ENCODE peak calls at places on chromosome 6, in nine cellular contexts. H is sigmoid colon, Z is Peyer's patch, I is stomach, K is uterus, Q is heart left ventricle, R is gastrocnemius medialis, O is esophagus squamous epithelium, L is spleen. J is an unnamed sample.

GRCh38 chr6:114543696-114544095 is 200.9 kb upstream of the HS3ST5 start:
- DNase-seq in H (no peak), Z (no peak), I (no peak), K (no peak), Q (no peak), R (no peak), O (no peak), L (no peak), J (no peak)

GRCh38 chr6:37254881-37255280 is 2.7 kb upstream of the TBC1D22B start:
- DNase-seq in H (no peak), Z (no peak), I (no peak), K (no peak), Q (no peak), R (no peak), O (no peak), L (no peak), J (no peak)

GRCh38 chr6:110357696-110358535 is at the start of gene METTL24:
- DNase-seq in H (no peak), Z (no peak), I (peak), K (peak), Q (no peak), R (no peak), O (no peak), L (no peak), J (peak)

GRCh38 chr6:143759666-143760065 is 81.9 kb downstream of the PHACTR2 start:
- DNase-seq in H (no peak), Z (no peak), I (no peak), K (no peak), Q (no peak), R (no peak), O (no peak), L (no peak), J (no peak)

GRCh38 chr6:108966236-108966635 is 118.0 kb downstream of the ARMC2 start:
- DNase-seq in H (no peak), Z (no peak), I (no peak), K (no peak), Q (no peak), R (no peak), O (no peak), L (no peak), J (no peak)

GRCh38 chr6:113529191-113529590 is 328.0 kb upstream of the MARCKS start:
- DNase-seq in H (no peak), Z (no peak), I (no peak), K (no peak), Q (no peak), R (no peak), O (no peak), L (no peak), J (no peak)

GRCh38 chr6:137880633-137881521 is 13.8 kb downstream of the TNFAIP3 start:
- DNase-seq in H (peak), Z (no peak), I (no peak), K (no peak), Q (no peak), R (no peak), O (no peak), L (peak), J (no peak)

GRCh38 chr6:6981923-6982322 is 125.8 kb upstream of the RREB1 start:
- DNase-seq in H (no peak), Z (peak), I (no peak), K (no peak), Q (no peak), R (no peak), O (no peak), L (no peak), J (no peak)

GRCh38 chr6:142802124-142802523 is 142.9 kb downstream of the HIVEP2 start:
- DNase-seq in H (no peak), Z (no peak), I (no peak), K (peak), Q (no peak), R (peak), O (no peak), L (no peak), J (peak)

GRCh38 chr6:125780540-125781306 is 10.0 kb upstream of the NCOA7 start:
- DNase-seq in H (peak), Z (peak), I (peak), K (peak), Q (peak), R (peak), O (no peak), L (peak), J (peak)

GRCh38 chr6:33718713-33719112 is 7.2 kb upstream of the UQCC2 start:
- DNase-seq in H (no peak), Z (no peak), I (no peak), K (no peak), Q (no peak), R (no peak), O (no peak), L (peak), J (no peak)

GRCh38 chr6:83539678-83540077 is 27.3 kb downstream of the PRSS35 start:
- DNase-seq in H (no peak), Z (no peak), I (no peak), K (no peak), Q (no peak), R (no peak), O (no peak), L (no peak), J (no peak)

GRCh38 chr6:82419859-82420258 is 56.2 kb downstream of the TPBG start:
- DNase-seq in H (no peak), Z (no peak), I (no peak), K (no peak), Q (no peak), R (no peak), O (no peak), L (no peak), J (no peak)

GRCh38 chr6:55918639-55919038 is 43.2 kb upstream of the BMP5 start:
- DNase-seq in H (no peak), Z (no peak), I (no peak), K (no peak), Q (no peak), R (no peak), O (no peak), L (no peak), J (no peak)

GRCh38 chr6:100467144-100468012 is 2.7 kb upstream of the SIM1 start:
- DNase-seq in H (no peak), Z (no peak), I (no peak), K (no peak), Q (no peak), R (no peak), O (no peak), L (no peak), J (no peak)

DNA sequence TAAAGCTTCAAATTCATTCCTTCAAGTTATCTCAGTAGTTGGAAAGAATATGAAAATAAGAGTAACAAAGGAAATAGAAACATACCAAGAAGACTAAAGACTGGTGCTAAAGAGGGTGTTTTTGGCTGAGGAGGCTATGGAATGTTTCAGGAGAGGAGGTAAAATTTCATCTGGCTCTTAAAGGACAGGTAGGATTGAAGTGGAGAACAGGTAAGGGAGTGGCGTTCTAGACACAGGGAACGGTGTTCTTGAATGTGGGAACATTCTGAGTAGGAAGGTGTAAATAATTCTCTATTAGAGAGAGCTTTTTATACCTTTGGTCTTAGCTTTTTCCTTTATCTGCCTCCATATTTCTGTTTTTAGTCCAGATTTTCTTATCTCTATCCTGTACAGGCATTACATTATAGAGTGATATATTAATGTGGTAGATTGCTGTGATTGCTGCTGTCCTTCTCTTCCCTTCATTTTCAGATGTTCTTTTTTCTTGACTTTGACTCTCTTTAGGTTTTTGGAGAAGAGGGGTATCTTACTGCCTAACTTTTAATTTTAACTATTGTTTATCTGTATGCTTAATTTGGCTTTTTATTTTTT is 15.4 kb downstream of the QKI start:
- DNase-seq in H (no peak), Z (no peak), I (no peak), K (no peak), Q (no peak), R (no peak), O (no peak), L (no peak), J (no peak)
- H3K27ac ChIP-seq in H (no peak), Z (no peak), I (no peak), K (no peak), Q (no peak), R (peak), O (no peak), L (no peak), J (no peak)

DNA sequence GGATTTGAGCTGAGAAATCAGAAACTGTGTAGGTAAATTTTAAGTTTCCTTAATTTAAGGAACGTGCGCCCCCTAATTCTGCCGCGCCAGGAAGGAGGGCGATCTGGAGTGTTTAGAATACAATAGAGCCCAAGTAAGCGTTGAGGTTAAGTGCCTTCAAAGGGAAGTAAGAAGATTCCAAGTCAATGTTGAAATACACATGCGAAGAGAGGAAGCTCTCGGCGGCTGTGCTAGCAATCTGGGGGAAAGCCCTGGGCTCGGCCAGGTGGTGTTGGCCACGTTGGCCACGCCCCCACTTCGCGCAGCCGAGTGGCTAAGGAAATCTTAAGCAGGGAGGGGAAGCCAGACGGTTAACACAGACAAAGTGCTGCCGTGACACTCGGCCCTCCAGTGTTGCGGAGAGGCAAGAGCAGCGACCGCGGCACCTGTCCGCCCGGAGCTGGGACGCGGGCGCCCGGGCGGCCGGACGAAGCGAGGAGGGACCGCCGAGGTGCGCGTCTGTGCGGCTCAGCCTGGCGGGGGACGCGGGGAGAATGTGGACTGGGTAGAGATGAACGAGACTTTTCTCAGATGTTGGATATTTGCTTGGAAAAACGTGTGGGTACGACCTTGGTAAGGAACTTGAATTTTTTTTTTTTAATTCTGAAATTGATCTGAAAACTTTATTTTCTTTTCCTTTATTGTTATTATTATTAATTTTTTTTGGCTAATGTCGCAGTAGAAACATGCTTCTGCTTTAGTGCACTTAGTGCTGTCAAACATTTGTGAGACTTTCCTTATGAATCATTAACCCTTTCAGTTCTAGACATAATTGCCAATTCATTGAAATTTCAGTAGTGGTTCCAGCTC is at the start of gene PRDM1:
- DNase-seq in H (peak), Z (peak), I (peak), K (peak), Q (peak), R (peak), O (peak), L (peak), J (peak)
- TF ChIP-seq CTCF in H (no peak), Z (peak), I (no peak), K (no peak), Q (no peak), R (peak), O (peak), L (no peak), J (no peak)

GRCh38 chr6:158853872-158854213 is 34.7 kb upstream of the EZR start:
- DNase-seq in H (no peak), Z (no peak), I (no peak), K (no peak), Q (no peak), R (no peak), O (no peak), L (no peak), J (no peak)

GRCh38 chr6:158854214-158855101 is 35.3 kb upstream of the EZR start:
- DNase-seq in H (no peak), Z (no peak), I (no peak), K (no peak), Q (no peak), R (no peak), O (no peak), L (no peak), J (peak)

GRCh38 chr6:158852312-158853071 is 33.3 kb upstream of the EZR start:
- DNase-seq in H (no peak), Z (no peak), I (no peak), K (no peak), Q (no peak), R (no peak), O (no peak), L (no peak), J (no peak)

GRCh38 chr6:158850807-158851115 is 31.6 kb upstream of the EZR start:
- DNase-seq in H (no peak), Z (no peak), I (no peak), K (no peak), Q (no peak), R (no peak), O (no peak), L (no peak), J (no peak)

DNA sequence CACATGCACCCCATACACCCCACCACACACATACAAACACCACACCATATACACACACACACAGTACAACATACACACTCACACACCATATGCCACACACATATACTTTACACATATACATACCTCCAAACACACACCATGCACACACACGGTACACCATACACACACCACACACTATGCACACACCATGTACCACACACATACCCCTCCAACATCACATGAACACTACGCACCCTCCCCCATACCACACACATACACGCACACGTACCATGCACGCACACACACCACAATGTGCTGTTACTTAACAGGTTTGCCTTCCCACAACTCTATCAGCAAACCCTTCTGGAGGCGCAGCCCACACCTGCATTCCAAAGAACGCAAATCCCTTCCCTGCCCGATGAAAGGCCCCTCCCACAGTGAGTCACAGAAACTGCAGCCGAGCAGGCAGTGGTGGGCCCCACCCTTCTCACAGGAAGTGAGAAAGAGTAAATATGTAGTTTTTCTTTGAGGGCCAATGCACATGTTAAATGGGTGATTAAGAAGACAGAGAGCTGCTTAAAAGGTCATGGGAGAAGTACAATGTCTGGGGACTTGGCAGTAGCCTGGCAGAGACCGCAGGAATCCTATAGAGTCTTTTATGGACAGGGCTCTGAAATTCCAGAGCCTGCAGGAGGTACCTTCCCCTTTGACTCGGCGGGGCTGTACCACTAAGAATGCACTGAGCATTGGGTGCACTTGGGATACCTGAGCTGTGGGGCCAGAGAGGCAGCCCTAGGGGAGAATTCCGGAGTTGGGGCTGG is 34.1 kb upstream of the EZR start:
- DNase-seq in H (no peak), Z (peak), I (peak), K (peak), Q (no peak), R (peak), O (peak), L (peak), J (peak)
- TF ChIP-seq POLR2A in H (peak), Z (peak), I (peak), K (no peak), Q (no peak), R (no peak), O (no peak), L (peak), J (peak)

GRCh38 chr6:107290491-107290890 is 168.9 kb downstream of the PDSS2 start:
- DNase-seq in H (no peak), Z (no peak), I (no peak), K (no peak), Q (no peak), R (no peak), O (no peak), L (no peak), J (no peak)
- H3K27ac ChIP-seq in H (no peak), Z (no peak), I (no peak), K (no peak), Q (no peak), R (no peak), O (no peak), L (no peak), J (no peak)

DNA sequence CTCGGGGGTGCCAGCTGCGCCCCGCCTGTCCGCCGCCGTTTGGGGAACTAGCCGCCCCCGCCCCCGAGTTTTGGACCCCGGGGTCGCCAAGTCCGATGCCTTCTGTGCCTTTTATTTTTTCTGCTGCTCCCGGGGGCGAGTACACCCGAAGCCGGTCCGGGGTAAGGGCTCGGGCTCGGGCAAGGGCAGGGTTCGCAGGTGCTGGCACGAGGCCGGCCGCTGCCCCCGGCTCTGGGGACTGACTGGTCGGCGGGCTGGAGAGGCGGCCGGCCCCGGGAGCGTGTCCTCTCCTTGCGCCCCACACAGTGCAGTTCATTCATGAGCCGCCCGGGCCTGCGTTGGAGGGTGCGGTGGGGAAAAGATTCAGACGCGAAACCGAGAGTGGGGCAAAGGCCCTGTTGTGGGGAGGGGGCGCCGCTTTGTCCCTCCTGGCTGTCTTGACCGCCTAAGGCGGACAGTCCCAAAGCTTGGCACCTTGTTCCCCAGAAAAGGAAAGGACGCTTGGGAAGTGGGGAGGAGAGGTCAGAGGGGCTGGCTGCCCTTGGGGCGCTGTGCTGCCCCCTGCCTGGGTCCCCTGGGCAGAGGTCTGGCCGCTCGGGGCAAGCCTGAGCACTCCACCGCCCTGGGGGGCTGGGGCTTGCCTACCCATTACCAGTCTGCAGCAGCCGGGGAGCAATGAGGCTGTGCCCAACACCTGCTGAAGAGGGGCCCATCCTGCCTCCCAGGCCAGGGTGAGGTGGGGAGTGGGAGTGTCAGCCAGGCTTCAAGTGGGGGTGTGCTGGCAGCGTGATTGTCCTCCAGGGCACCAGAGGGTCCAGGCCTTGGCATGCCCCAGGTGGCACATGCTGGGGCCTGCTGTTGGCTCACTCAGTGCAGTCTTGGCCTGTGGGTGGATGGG is 915 bp downstream of the TMEM63B start:
- DNase-seq in H (peak), Z (peak), I (peak), K (peak), Q (peak), R (peak), O (no peak), L (peak), J (peak)
- TF ChIP-seq CTCF in H (peak), Z (no peak), I (no peak), K (peak), Q (no peak), R (peak), O (no peak), L (no peak), J (peak)

GRCh38 chr6:11414564-11414963 is 123.0 kb upstream of the TMEM170B start:
- DNase-seq in H (no peak), Z (no peak), I (no peak), K (no peak), Q (no peak), R (no peak), O (no peak), L (no peak), J (no peak)
- TF ChIP-seq POLR2A in H (no peak), Z (no peak), I (no peak), K (no peak), Q (no peak), R (no peak), O (no peak), L (no peak), J (no peak)

J was measured in body of pancreas.